ENCODE peak calls at places on chromosomes 4 and X, in nine cellular contexts. T, X, U, O, J, C, Z, S and Y are unnamed samples. For H3K4me1, the result is how much of the 10 kb centered on the place peaks cover.

GRCh38 chr4:10074767-10075105 is 41.9 kb downstream of the WDR1 start:
- DNase-seq in T (no peak), J (no peak), O (no peak), U (peak), S (peak), C (no peak), X (no peak), Z (peak), Y (no peak)

GRCh38 chr4:54586343-54586953 is 71.3 kb upstream of the KIT start:
- DNase-seq in O (no peak), X (no peak), T (no peak), C (no peak), Z (no peak), J (no peak), S (no peak), U (peak), Y (no peak)

GRCh38 chr4:53011176-53011575 is 149.1 kb downstream of the RASL11B start:
- DNase-seq in U (no peak), C (no peak), O (no peak), X (no peak), J (no peak), T (no peak), Z (no peak), S (no peak), Y (no peak)

GRCh38 chrX:102988517-102988916 is 51.4 kb downstream of the RAB40AL start:
- DNase-seq in C (no peak), T (no peak), S (no peak), U (no peak), Z (no peak), X (no peak), O (no peak), J (no peak), Y (no peak)

GRCh38 chr4:16031554-16032381 is 52.1 kb downstream of the PROM1 start:
- DNase-seq in J (no peak), O (no peak), T (no peak), C (no peak), Z (no peak), S (no peak), X (no peak), U (no peak), Y (no peak)

GRCh38 chrX:2320580-2321327 is 180.0 kb downstream of the DHRSX start:
- DNase-seq in J (no peak), O (no peak), C (peak), S (no peak), X (no peak), U (peak), T (no peak), Z (no peak), Y (no peak)

GRCh38 chr4:182642831-182643230 is 274.4 kb downstream of the DCTD start:
- DNase-seq in S (no peak), X (no peak), Z (no peak), T (no peak), C (no peak), J (no peak), U (peak), O (no peak), Y (no peak)

GRCh38 chr4:25687763-25688162 is 32.1 kb downstream of the SLC34A2 start:
- DNase-seq in C (no peak), T (no peak), Z (no peak), O (no peak), X (no peak), S (no peak), J (no peak), U (no peak), Y (no peak)

GRCh38 chr4:87092389-87093141 is 127.9 kb downstream of the KLHL8 start:
- DNase-seq in J (no peak), Z (peak), X (no peak), T (no peak), S (peak), U (peak), O (no peak), C (peak), Y (no peak)

GRCh38 chr4:13367244-13367643 is 116.9 kb downstream of the RAB28 start:
- DNase-seq in U (no peak), C (no peak), Z (no peak), T (no peak), X (no peak), O (no peak), S (no peak), J (no peak), Y (no peak)

GRCh38 chr4:127479031-127479622 is 153.6 kb upstream of the INTU start:
- DNase-seq in U (peak), S (no peak), T (no peak), Z (peak), C (no peak), X (no peak), O (no peak), J (no peak), Y (no peak)

GRCh38 chr4:183561905-183562304 is 57.0 kb downstream of the ING2 start:
- DNase-seq in X (no peak), C (no peak), Z (no peak), T (no peak), S (no peak), J (no peak), U (no peak), O (no peak), Y (no peak)

GRCh38 chr4:119536572-119537528 is 91.8 kb downstream of the PDE5A start:
- DNase-seq in X (no peak), J (no peak), S (no peak), T (no peak), O (no peak), U (peak), C (no peak), Z (no peak), Y (no peak)

GRCh38 chrX:132592880-132593279 is 104.0 kb upstream of the MBNL3 start:
- DNase-seq in C (no peak), J (peak), O (no peak), T (no peak), U (peak), S (no peak), X (no peak), Z (peak), Y (no peak)

GRCh38 chrX:119887721-119888425 is 7.8 kb upstream of the AKAP14 start:
- DNase-seq in X (no peak), J (peak), O (peak), C (peak), U (peak), T (no peak), Z (peak), S (no peak), Y (no peak)

GRCh38 chr4:77395481-77395880 is 210.1 kb upstream of the CXCL13 start:
- DNase-seq in Z (no peak), J (no peak), C (no peak), O (no peak), T (no peak), S (no peak), U (no peak), X (no peak), Y (no peak)

GRCh38 chr4:16264798-16265197 is 38.5 kb upstream of the TAPT1 start:
- DNase-seq in J (no peak), C (no peak), X (peak), T (no peak), Z (peak), S (no peak), O (peak), U (peak), Y (no peak)

GRCh38 chr4:25843340-25844097 is 19.3 kb downstream of the SEL1L3 start:
- DNase-seq in Z (no peak), O (no peak), T (no peak), U (no peak), J (no peak), X (no peak), S (no peak), C (no peak), Y (peak)

GRCh38 chr4:47784222-47784621 is 53.6 kb downstream of the CORIN start:
- DNase-seq in S (no peak), T (no peak), X (no peak), J (no peak), Z (no peak), O (no peak), U (no peak), C (no peak), Y (no peak)

GRCh38 chr4:169203891-169204290 is 66.9 kb downstream of the SH3RF1 start:
- DNase-seq in T (no peak), C (no peak), J (no peak), Z (no peak), X (no peak), U (no peak), S (no peak), O (no peak), Y (no peak)
- H3K4me1 ChIP-seq in T (under half), C (under half), J (under half), Z (under half), X (under half), U (under half), S (under half), O (under half), Y (under half)

GRCh38 chr4:19850909-19851308 is 400.8 kb upstream of the SLIT2 start:
- DNase-seq in T (no peak), J (no peak), C (no peak), S (no peak), O (no peak), Z (no peak), X (no peak), U (peak), Y (no peak)
- H3K27ac ChIP-seq in T (no peak), J (no peak), C (no peak), S (no peak), O (no peak), Z (no peak), X (no peak), U (no peak), Y (no peak)

DNA sequence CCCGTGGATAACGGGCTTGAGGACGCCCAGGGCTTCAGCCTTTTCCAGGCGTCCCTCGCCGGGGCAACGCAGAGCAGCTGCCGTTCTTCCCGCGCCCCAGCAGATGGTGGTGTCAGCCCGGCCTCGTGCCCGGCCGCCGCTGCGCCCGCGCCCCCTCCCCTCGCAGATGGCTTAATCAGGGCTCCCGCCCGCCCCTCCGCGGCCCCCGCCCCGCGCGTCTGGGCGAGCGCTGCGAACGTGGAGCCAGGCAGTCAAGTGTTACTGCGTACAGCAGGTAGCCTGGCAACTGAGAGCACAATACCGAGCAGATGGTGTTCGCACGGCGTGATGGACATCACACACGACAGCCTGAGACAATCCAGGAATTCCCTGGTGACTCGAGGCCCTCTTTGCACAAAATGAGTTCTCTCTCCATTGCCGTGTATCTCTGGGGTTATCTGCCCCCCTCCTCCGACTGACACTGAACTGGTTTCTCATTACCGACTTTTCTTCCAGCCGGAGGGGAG is 69.3 kb downstream of the MGST2 start:
- DNase-seq in C (peak), U (peak), Z (peak), S (peak), T (peak), X (no peak), O (peak), J (peak), Y (peak)
- H3K4me3 ChIP-seq in C (peak), U (peak), Z (no peak), S (peak), T (peak), X (no peak), O (peak), J (no peak), Y (peak)

GRCh38 chrX:101397779-101398178 is 7.0 kb downstream of the RPL36A start:
- DNase-seq in U (peak), T (no peak), J (no peak), O (no peak), C (no peak), Z (no peak), X (no peak), S (no peak), Y (no peak)
- H3K4me1 ChIP-seq in U (under half), T (under half), J (under half), O (under half), C (under half), Z (under half), X (under half), S (under half), Y (under half)

GRCh38 chr4:8392591-8393190 is 47.8 kb downstream of the ACOX3 start:
- DNase-seq in C (no peak), X (no peak), U (peak), Z (peak), O (no peak), T (no peak), J (no peak), S (no peak), Y (no peak)
- H3K27ac ChIP-seq in C (peak), X (no peak), U (no peak), Z (peak), O (no peak), T (no peak), J (no peak), S (peak), Y (peak)

GRCh38 chr4:83851261-83852084 is 315.6 kb downstream of the GPAT3 start:
- DNase-seq in O (no peak), S (no peak), U (no peak), Z (no peak), X (no peak), C (no peak), T (peak), J (no peak), Y (no peak)
- H3K4me3 ChIP-seq in O (no peak), S (no peak), U (no peak), Z (no peak), X (no peak), C (no peak), T (no peak), J (no peak), Y (no peak)

GRCh38 chr4:78779280-78779679 is 3.1 kb downstream of the BMP2K start:
- DNase-seq in C (no peak), Z (no peak), S (no peak), X (no peak), U (no peak), J (no peak), O (no peak), T (no peak), Y (no peak)
- H3K4me1 ChIP-seq in C (under half), Z (half or more), S (under half), X (under half), U (under half), J (under half), O (under half), T (under half), Y (under half)

DNA sequence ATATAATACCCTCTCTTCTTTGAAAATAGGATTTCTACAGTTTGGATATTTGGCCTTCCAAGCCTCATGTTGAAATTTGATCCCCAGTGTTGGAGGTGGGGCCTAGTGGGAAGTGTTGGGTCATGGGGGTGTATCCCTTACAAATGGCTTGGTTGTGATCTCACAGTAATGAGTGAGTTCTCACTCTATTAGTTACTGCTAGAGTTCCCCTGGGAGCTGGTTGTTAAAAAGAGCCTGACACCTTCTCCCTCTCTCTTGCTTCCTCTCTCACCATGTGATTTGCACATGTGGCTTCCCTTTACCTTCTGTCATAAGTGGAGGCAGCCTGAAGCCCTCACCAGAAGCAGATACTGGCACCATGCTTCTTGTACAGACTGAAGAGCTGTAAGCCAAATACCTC is 73.9 kb downstream of the HDAC8 start:
- DNase-seq in J (no peak), S (no peak), U (peak), X (peak), O (no peak), C (no peak), T (no peak), Z (peak), Y (no peak)
- H3K27ac ChIP-seq in J (no peak), S (no peak), U (no peak), X (no peak), O (no peak), C (no peak), T (no peak), Z (no peak), Y (no peak)